ENCODE peak calls at places on chromosomes 16 and 17, in four cellular contexts. One of them, this sample, is unnamed.

GRCh38 chr17:31499771-31500554 is 108.5 kb downstream of the RAB11FIP4 start:
- DNase-seq in GM12878: no peak
- DNase-seq in K562: peak
- DNase-seq in HepG2: peak
- DNase-seq in this sample: no peak

GRCh38 chr16:69941251-69942098 is 9.7 kb upstream of the CLEC18A start:
- DNase-seq in GM12878: no peak
- DNase-seq in K562: no peak
- DNase-seq in HepG2: no peak
- DNase-seq in this sample: no peak

GRCh38 chr17:65190467-65191095 is 53.4 kb downstream of the RGS9 start:
- DNase-seq in GM12878: no peak
- DNase-seq in K562: no peak
- DNase-seq in HepG2: no peak
- DNase-seq in this sample: no peak

GRCh38 chr17:32495347-32496253 is 8.8 kb downstream of the CDK5R1 start:
- DNase-seq in GM12878: no peak
- DNase-seq in K562: no peak
- DNase-seq in HepG2: no peak
- DNase-seq in this sample: no peak

GRCh38 chr16:82061861-82062525 is 26.9 kb downstream of the HSD17B2 start:
- DNase-seq in GM12878: no peak
- DNase-seq in K562: peak
- DNase-seq in HepG2: no peak
- DNase-seq in this sample: no peak

GRCh38 chr17:3960764-3961163 is 3.5 kb downstream of the ATP2A3 start:
- DNase-seq in GM12878: no peak
- DNase-seq in K562: no peak
- DNase-seq in HepG2: no peak
- DNase-seq in this sample: no peak

GRCh38 chr16:20830372-20830771 is 24.0 kb downstream of the REXO5 start:
- DNase-seq in GM12878: no peak
- DNase-seq in K562: no peak
- DNase-seq in HepG2: no peak
- DNase-seq in this sample: no peak

GRCh38 chr17:32881054-32881453 is 4.1 kb upstream of the MYO1D start:
- DNase-seq in GM12878: no peak
- DNase-seq in K562: no peak
- DNase-seq in HepG2: no peak
- DNase-seq in this sample: no peak

GRCh38 chr16:70331588-70332358 is 14.9 kb upstream of the DDX19A start:
- DNase-seq in GM12878: no peak
- DNase-seq in K562: peak
- DNase-seq in HepG2: no peak
- DNase-seq in this sample: peak

GRCh38 chr16:77825196-77825595 is 36.8 kb downstream of the VAT1L start:
- DNase-seq in GM12878: no peak
- DNase-seq in K562: no peak
- DNase-seq in HepG2: no peak
- DNase-seq in this sample: no peak

GRCh38 chr16:75065149-75065807 is 51.3 kb downstream of the LDHD start:
- DNase-seq in GM12878: no peak
- DNase-seq in K562: peak
- DNase-seq in HepG2: no peak
- DNase-seq in this sample: no peak

GRCh38 chr16:31273676-31274075 is 13.9 kb downstream of the ITGAM start:
- DNase-seq in GM12878: no peak
- DNase-seq in K562: no peak
- DNase-seq in HepG2: no peak
- DNase-seq in this sample: no peak

GRCh38 chr17:63533433-63534077 is 10.4 kb downstream of the KCNH6 start:
- DNase-seq in GM12878: no peak
- DNase-seq in K562: peak
- DNase-seq in HepG2: no peak
- DNase-seq in this sample: no peak

GRCh38 chr17:35900280-35900679 is 20.1 kb upstream of the CCL5 start:
- DNase-seq in GM12878: no peak
- DNase-seq in K562: no peak
- DNase-seq in HepG2: no peak
- DNase-seq in this sample: no peak
- TF ChIP-seq CREM in GM12878: no peak
- TF ChIP-seq CREM in K562: no peak
- TF ChIP-seq CREM in HepG2: no peak
- TF ChIP-seq CREM in this sample: no peak

DNA sequence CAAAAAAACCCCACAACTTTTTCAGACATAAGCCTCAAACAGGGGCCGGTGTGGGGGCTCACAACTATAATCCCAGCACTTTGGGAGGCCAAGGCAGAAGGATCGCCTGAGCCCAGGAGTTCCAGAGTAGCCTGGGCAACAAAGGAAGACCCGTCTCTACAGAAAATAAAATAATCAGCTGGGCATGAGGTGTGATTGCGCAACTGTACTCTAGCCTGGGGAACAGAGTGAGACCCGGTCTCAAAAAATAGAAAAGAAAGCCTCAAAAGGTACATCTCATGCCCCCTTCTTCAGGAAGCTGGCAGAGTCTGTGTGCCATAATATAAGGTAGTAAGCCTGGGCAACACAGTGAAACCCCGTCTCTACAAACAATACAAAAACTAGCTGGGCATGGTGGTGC is 3.2 kb downstream of the ZSWIM7 start:
- DNase-seq in GM12878: no peak
- DNase-seq in K562: no peak
- DNase-seq in HepG2: no peak
- DNase-seq in this sample: no peak
- TF ChIP-seq CREM in GM12878: no peak
- TF ChIP-seq CREM in K562: no peak
- TF ChIP-seq CREM in HepG2: no peak
- TF ChIP-seq CREM in this sample: no peak

GRCh38 chr17:74484066-74484465 is 17.6 kb downstream of the CD300A start:
- DNase-seq in GM12878: no peak
- DNase-seq in K562: no peak
- DNase-seq in HepG2: no peak
- DNase-seq in this sample: no peak

GRCh38 chr17:74477411-74477810 is 11.0 kb downstream of the CD300A start:
- DNase-seq in GM12878: no peak
- DNase-seq in K562: no peak
- DNase-seq in HepG2: no peak
- DNase-seq in this sample: no peak

GRCh38 chr17:74481621-74482020 is 15.2 kb downstream of the CD300A start:
- DNase-seq in GM12878: no peak
- DNase-seq in K562: no peak
- DNase-seq in HepG2: no peak
- DNase-seq in this sample: no peak

GRCh38 chr17:74478369-74479100 is 12.1 kb downstream of the CD300A start:
- DNase-seq in GM12878: peak
- DNase-seq in K562: no peak
- DNase-seq in HepG2: no peak
- DNase-seq in this sample: no peak

GRCh38 chr17:74480290-74480689 is 13.9 kb downstream of the CD300A start:
- DNase-seq in GM12878: no peak
- DNase-seq in K562: no peak
- DNase-seq in HepG2: no peak
- DNase-seq in this sample: no peak
- TF ChIP-seq CREM in GM12878: no peak
- TF ChIP-seq CREM in K562: no peak
- TF ChIP-seq CREM in HepG2: no peak
- TF ChIP-seq CREM in this sample: no peak

DNA sequence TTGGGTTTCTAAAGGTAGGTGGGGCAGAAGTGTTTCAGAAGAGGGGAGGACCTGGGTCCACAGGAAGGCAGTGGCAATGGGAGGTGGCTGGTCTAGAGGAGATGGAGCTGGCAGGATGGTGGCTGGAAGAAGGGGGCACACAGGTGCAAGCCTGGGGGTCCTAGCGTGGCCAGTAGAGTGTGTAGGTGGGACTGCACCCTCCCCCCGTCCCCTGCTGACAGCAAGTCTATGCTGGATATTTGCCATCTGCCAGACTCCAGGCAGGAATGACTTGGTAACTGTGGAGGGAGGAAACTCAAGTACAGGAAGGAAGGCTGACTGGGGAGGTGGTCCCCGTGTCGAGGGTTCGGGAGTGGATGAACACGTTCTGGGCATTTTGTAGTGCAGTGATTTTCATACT is 8.6 kb downstream of the MED9 start:
- DNase-seq in GM12878: no peak
- DNase-seq in K562: no peak
- DNase-seq in HepG2: no peak
- DNase-seq in this sample: no peak
- TF ChIP-seq CREM in GM12878: no peak
- TF ChIP-seq CREM in K562: no peak
- TF ChIP-seq CREM in HepG2: no peak
- TF ChIP-seq CREM in this sample: no peak

GRCh38 chr16:2474877-2475412 is at the start of gene TBC1D24:
- DNase-seq in GM12878: no peak
- DNase-seq in K562: peak
- DNase-seq in HepG2: peak
- DNase-seq in this sample: peak
- TF ChIP-seq CREM in GM12878: no peak
- TF ChIP-seq CREM in K562: peak
- TF ChIP-seq CREM in HepG2: no peak
- TF ChIP-seq CREM in this sample: no peak

GRCh38 chr17:8109669-8110455 is 8.5 kb downstream of the ALOXE3 start:
- DNase-seq in GM12878: no peak
- DNase-seq in K562: peak
- DNase-seq in HepG2: no peak
- DNase-seq in this sample: peak
- TF ChIP-seq CREM in GM12878: no peak
- TF ChIP-seq CREM in K562: no peak
- TF ChIP-seq CREM in HepG2: no peak
- TF ChIP-seq CREM in this sample: no peak